ENCODE peak calls at places on chromosomes 11 and 22, in eight cellular contexts. I is GM13976, O is ovary, K is astrocyte of the cerebellum, D is neural crest cell, R is IMR-90, E is adrenal gland, L is spleen. U is an unnamed sample.

GRCh38 chr11:726278-726915 is 20.4 kb downstream of the EPS8L2 start:
- DNase-seq in I (peak), O (peak), K (no peak), D (no peak), R (peak), E (no peak), L (peak), U (no peak)

GRCh38 chr22:46444390-46444854 is 93.0 kb downstream of the CELSR1 start:
- DNase-seq in I (no peak), O (no peak), K (no peak), D (no peak), R (no peak), E (no peak), L (no peak), U (no peak)

GRCh38 chr11:61007383-61007970 is 36.0 kb downstream of the CD6 start:
- DNase-seq in I (peak), O (peak), K (no peak), D (peak), R (no peak), E (no peak), L (no peak), U (no peak)

GRCh38 chr11:62708423-62709261 is 1.2 kb downstream of the GNG3 start:
- DNase-seq in I (no peak), O (peak), K (no peak), D (no peak), R (no peak), E (no peak), L (peak), U (peak)

GRCh38 chr11:131242616-131243015 is 127.8 kb upstream of the NTM start:
- DNase-seq in I (no peak), O (no peak), K (no peak), D (no peak), R (no peak), E (no peak), L (no peak), U (no peak)

GRCh38 chr11:109940816-109941215 is 152.4 kb upstream of the ZC3H12C start:
- DNase-seq in I (no peak), O (no peak), K (peak), D (no peak), R (peak), E (no peak), L (no peak), U (no peak)

GRCh38 chr11:126949066-126949945 is 51.3 kb downstream of the KIRREL3 start:
- DNase-seq in I (no peak), O (no peak), K (peak), D (no peak), R (peak), E (no peak), L (no peak), U (no peak)

GRCh38 chr11:36077368-36077767 is 133.5 kb downstream of the LDLRAD3 start:
- DNase-seq in I (no peak), O (no peak), K (no peak), D (no peak), R (no peak), E (no peak), L (no peak), U (no peak)

GRCh38 chr11:119368121-119369034 is 13.1 kb downstream of the USP2 start:
- DNase-seq in I (no peak), O (peak), K (no peak), D (no peak), R (peak), E (peak), L (peak), U (no peak)

GRCh38 chr22:45261407-45262088 is 20.9 kb upstream of the KIAA0930 start:
- DNase-seq in I (no peak), O (no peak), K (no peak), D (no peak), R (no peak), E (no peak), L (no peak), U (no peak)

GRCh38 chr11:9922806-9923205 is 258.9 kb downstream of the SWAP70 start:
- DNase-seq in I (no peak), O (no peak), K (no peak), D (no peak), R (no peak), E (no peak), L (no peak), U (peak)

GRCh38 chr22:30893434-30894370 is 74.9 kb downstream of the MORC2 start:
- DNase-seq in I (no peak), O (no peak), K (no peak), D (no peak), R (no peak), E (no peak), L (peak), U (no peak)

GRCh38 chr11:3015796-3016195 is 23.7 kb upstream of the NAP1L4 start:
- DNase-seq in I (no peak), O (no peak), K (no peak), D (no peak), R (no peak), E (no peak), L (no peak), U (no peak)

GRCh38 chr11:29679996-29680395 is 336.8 kb downstream of the KCNA4 start:
- DNase-seq in I (no peak), O (no peak), K (no peak), D (no peak), R (no peak), E (no peak), L (no peak), U (no peak)

GRCh38 chr22:30471616-30472318 is at the start of gene SEC14L3:
- DNase-seq in I (no peak), O (no peak), K (no peak), D (no peak), R (no peak), E (no peak), L (no peak), U (no peak)

GRCh38 chr22:29344137-29344536 is 28.6 kb upstream of the RASL10A start:
- DNase-seq in I (no peak), O (peak), K (peak), D (no peak), R (peak), E (peak), L (no peak), U (no peak)

GRCh38 chr22:35462558-35463230 is 62.8 kb downstream of the MCM5 start:
- DNase-seq in I (no peak), O (no peak), K (no peak), D (no peak), R (no peak), E (no peak), L (no peak), U (no peak)

GRCh38 chr11:126352934-126353801 is 2.3 kb upstream of the ST3GAL4 start:
- DNase-seq in I (no peak), O (no peak), K (no peak), D (no peak), R (peak), E (no peak), L (peak), U (no peak)

GRCh38 chr11:47616726-47617416 is 22.7 kb upstream of the C1QTNF4 start:
- DNase-seq in I (peak), O (no peak), K (peak), D (peak), R (peak), E (peak), L (no peak), U (peak)

GRCh38 chr22:30435674-30436126 is 10.1 kb downstream of the MTFP1 start:
- DNase-seq in I (peak), O (no peak), K (no peak), D (no peak), R (no peak), E (no peak), L (peak), U (peak)

GRCh38 chr22:43228330-43228729 is 41.4 kb upstream of the TTLL12 start:
- DNase-seq in I (peak), O (no peak), K (no peak), D (peak), R (peak), E (no peak), L (no peak), U (peak)

GRCh38 chr22:24421428-24421931 is 5.9 kb upstream of the ADORA2A start:
- DNase-seq in I (peak), O (no peak), K (no peak), D (no peak), R (no peak), E (no peak), L (no peak), U (no peak)

GRCh38 chr22:24728790-24729637 is 45.5 kb downstream of the PIWIL3 start:
- DNase-seq in I (no peak), O (peak), K (no peak), D (peak), R (peak), E (no peak), L (no peak), U (peak)

GRCh38 chr22:50136431-50137047 is 34.0 kb upstream of the PANX2 start:
- DNase-seq in I (no peak), O (no peak), K (no peak), D (no peak), R (no peak), E (no peak), L (no peak), U (no peak)

GRCh38 chr11:106331163-106331562 is 253.7 kb downstream of the AASDHPPT start:
- DNase-seq in I (no peak), O (no peak), K (no peak), D (no peak), R (no peak), E (no peak), L (no peak), U (no peak)

GRCh38 chr11:93329936-93330445 is 551 bp upstream of the DEUP1 start:
- DNase-seq in I (no peak), O (no peak), K (no peak), D (peak), R (no peak), E (no peak), L (no peak), U (peak)

GRCh38 chr11:1520209-1520986 is 33.8 kb upstream of the MOB2 start:
- DNase-seq in I (no peak), O (no peak), K (no peak), D (no peak), R (no peak), E (no peak), L (no peak), U (no peak)

GRCh38 chr11:108394744-108395284 is 72.5 kb downstream of the C11orf65 start:
- DNase-seq in I (no peak), O (no peak), K (no peak), D (no peak), R (no peak), E (no peak), L (no peak), U (no peak)

GRCh38 chr22:48261048-48261621 is 1498.7 kb downstream of the TBC1D22A start:
- DNase-seq in I (no peak), O (no peak), K (no peak), D (no peak), R (no peak), E (no peak), L (no peak), U (no peak)
- TF ChIP-seq CTCF in I (no peak), O (no peak), K (no peak), D (no peak), R (no peak), E (no peak), L (no peak), U (no peak)

GRCh38 chr11:46383404-46383758 is 1.9 kb downstream of the MDK start:
- DNase-seq in I (no peak), O (no peak), K (no peak), D (no peak), R (no peak), E (no peak), L (peak), U (no peak)
- TF ChIP-seq CTCF in I (no peak), O (no peak), K (no peak), D (no peak), R (no peak), E (no peak), L (no peak), U (no peak)

GRCh38 chr11:65891180-65892136 is 985 bp downstream of the CCDC85B start:
- DNase-seq in I (no peak), O (peak), K (no peak), D (no peak), R (no peak), E (peak), L (peak), U (peak)
- TF ChIP-seq CTCF in I (peak), O (no peak), K (peak), D (no peak), R (peak), E (no peak), L (peak), U (no peak)

GRCh38 chr11:16956538-16957153 is 57.6 kb downstream of the PLEKHA7 start:
- DNase-seq in I (no peak), O (no peak), K (no peak), D (no peak), R (no peak), E (no peak), L (no peak), U (no peak)
- TF ChIP-seq CTCF in I (no peak), O (no peak), K (no peak), D (no peak), R (no peak), E (no peak), L (no peak), U (no peak)

GRCh38 chr11:68137833-68138232 is 16.6 kb upstream of the CHKA start:
- DNase-seq in I (no peak), O (peak), K (no peak), D (no peak), R (no peak), E (no peak), L (no peak), U (no peak)

GRCh38 chr11:68139395-68139794 is 18.2 kb upstream of the CHKA start:
- DNase-seq in I (no peak), O (no peak), K (no peak), D (no peak), R (no peak), E (no peak), L (no peak), U (no peak)

GRCh38 chr11:68138256-68138655 is 17.1 kb upstream of the CHKA start:
- DNase-seq in I (no peak), O (no peak), K (no peak), D (no peak), R (no peak), E (no peak), L (no peak), U (no peak)

GRCh38 chr11:68136866-68137265 is 15.7 kb upstream of the CHKA start:
- DNase-seq in I (no peak), O (no peak), K (no peak), D (no peak), R (no peak), E (no peak), L (no peak), U (no peak)

DNA sequence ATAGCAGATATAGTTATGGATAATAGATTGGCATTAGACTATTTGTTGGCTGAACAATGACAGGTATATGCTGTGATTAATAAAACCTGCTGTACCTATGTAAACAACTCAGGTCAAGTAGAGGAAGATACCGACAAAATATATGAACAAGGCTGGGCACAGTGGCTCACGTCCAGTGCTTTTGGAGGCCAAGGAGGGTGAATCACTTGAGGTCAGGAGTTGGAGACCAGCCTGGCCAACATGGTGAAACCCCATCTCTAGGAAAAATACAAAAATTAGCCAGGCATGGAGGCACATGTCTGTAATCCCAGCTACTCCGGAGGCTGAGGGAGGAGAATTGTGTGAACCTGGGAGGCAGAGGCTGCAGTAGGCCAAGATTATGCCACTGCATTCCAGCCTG is 14.0 kb upstream of the CHKA start:
- DNase-seq in I (no peak), O (no peak), K (no peak), D (no peak), R (no peak), E (peak), L (no peak), U (no peak)
- TF ChIP-seq CTCF in I (no peak), O (no peak), K (no peak), D (no peak), R (no peak), E (no peak), L (no peak), U (no peak)

GRCh38 chr11:75013051-75013450 is 24.3 kb downstream of the NEU3 start:
- DNase-seq in I (no peak), O (no peak), K (no peak), D (no peak), R (peak), E (peak), L (no peak), U (no peak)

GRCh38 chr11:75011872-75012271 is 23.1 kb downstream of the NEU3 start:
- DNase-seq in I (no peak), O (no peak), K (no peak), D (no peak), R (no peak), E (no peak), L (no peak), U (no peak)

GRCh38 chr11:75011357-75011756 is 22.6 kb downstream of the NEU3 start:
- DNase-seq in I (no peak), O (no peak), K (no peak), D (no peak), R (no peak), E (no peak), L (no peak), U (no peak)

GRCh38 chr11:75014129-75014528 is 25.4 kb downstream of the NEU3 start:
- DNase-seq in I (no peak), O (no peak), K (peak), D (no peak), R (peak), E (no peak), L (no peak), U (no peak)
- TF ChIP-seq CTCF in I (no peak), O (no peak), K (no peak), D (no peak), R (peak), E (no peak), L (no peak), U (no peak)

GRCh38 chr22:37610480-37611148 is 2.0 kb downstream of the GGA1 start:
- DNase-seq in I (no peak), O (no peak), K (no peak), D (no peak), R (no peak), E (no peak), L (peak), U (no peak)
- TF ChIP-seq CTCF in I (no peak), O (no peak), K (no peak), D (no peak), R (no peak), E (no peak), L (no peak), U (no peak)

DNA sequence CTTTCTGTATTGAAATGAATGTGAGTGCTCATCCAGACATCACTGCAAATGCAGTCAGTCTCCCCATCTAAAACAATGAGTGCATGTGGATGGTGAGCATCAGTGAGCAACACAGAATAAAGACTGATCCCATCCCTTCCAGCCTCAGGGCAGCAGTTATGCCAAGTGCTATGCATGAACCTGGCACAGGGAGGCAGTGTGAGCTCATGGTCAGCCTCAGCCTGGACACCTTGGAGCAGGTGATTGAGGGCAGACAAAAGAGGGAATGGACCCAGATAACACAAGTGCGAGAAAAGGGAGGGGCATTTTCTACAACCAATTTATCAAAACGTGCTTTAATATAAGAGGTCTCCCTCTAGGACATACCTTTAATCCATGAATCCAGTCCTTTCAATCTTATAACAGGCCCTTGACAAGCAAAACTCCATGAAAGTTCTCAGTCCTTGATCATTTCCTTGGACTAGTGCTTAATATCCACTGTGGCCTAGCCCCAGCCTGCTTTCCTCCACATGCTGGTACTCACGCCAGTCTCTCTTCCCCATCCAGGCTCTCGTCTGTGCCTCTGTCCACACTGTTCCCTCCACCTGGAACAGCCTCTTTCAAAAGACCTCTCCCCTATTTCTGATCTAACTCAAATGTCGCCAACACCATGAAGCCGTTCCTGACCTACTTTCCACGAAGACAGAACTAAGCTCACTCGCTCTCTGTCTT is 50.5 kb upstream of the LRRC55 start:
- DNase-seq in I (no peak), O (no peak), K (no peak), D (peak), R (peak), E (no peak), L (no peak), U (peak)
- TF ChIP-seq CTCF in I (no peak), O (no peak), K (peak), D (peak), R (peak), E (no peak), L (peak), U (peak)

DNA sequence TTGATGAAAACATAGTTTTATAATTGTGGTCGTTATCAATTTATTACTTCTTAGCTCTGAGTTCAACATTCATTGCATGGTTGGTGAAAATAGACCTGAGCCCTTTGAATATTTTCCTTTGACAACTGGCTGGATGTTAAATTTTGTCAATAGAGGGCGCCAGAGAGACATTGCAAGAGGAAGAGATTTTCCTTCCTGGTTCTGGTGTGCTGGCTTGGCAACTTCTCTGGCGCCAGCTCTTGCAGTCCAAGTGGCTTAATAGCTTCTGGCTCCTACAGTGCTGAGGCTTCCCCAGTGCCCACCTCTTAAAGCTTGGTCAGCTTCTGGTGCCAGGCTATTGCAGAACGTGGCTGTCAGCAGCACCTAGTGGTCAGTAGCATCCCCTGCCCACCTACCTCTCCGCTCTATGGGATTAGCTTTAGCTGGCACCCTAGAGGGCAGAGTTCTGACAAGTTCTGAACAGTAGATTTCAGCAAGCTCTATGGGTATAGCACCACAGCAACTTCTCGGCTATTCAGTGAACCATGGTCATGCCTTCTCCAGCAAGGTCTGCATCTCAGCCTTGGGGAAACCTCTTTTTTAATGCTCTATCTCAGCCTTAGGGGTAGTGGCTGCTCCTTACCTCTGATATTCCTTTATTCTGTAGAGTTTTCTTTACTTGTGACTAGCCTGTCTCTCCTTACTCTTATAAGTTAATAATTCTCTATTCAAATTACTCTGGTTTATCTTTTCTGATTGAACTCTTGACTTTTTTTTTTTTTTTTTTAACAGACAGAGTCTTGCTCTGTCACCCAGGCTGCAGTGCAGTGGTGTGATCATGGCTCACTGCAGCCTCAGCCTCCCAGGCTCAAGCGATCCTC is 59.4 kb downstream of the ACER3 start:
- DNase-seq in I (peak), O (peak), K (peak), D (peak), R (peak), E (peak), L (peak), U (peak)
- TF ChIP-seq CTCF in I (peak), O (peak), K (peak), D (peak), R (peak), E (peak), L (peak), U (peak)

GRCh38 chr11:45667929-45668680 is 2.7 kb upstream of the CHST1 start:
- DNase-seq in I (no peak), O (peak), K (no peak), D (no peak), R (no peak), E (no peak), L (no peak), U (no peak)

GRCh38 chr11:45666648-45667642 is 1.5 kb upstream of the CHST1 start:
- DNase-seq in I (no peak), O (peak), K (no peak), D (no peak), R (no peak), E (no peak), L (no peak), U (no peak)

GRCh38 chr11:45664376-45665205 is 831 bp downstream of the CHST1 start:
- DNase-seq in I (no peak), O (peak), K (no peak), D (no peak), R (no peak), E (no peak), L (no peak), U (no peak)

GRCh38 chr11:45665206-45665932 is at the start of gene CHST1:
- DNase-seq in I (no peak), O (peak), K (no peak), D (no peak), R (no peak), E (peak), L (peak), U (peak)

GRCh38 chr11:45665933-45666647 is 668 bp upstream of the CHST1 start:
- DNase-seq in I (no peak), O (no peak), K (no peak), D (no peak), R (no peak), E (no peak), L (no peak), U (no peak)
- TF ChIP-seq CTCF in I (no peak), O (no peak), K (no peak), D (no peak), R (no peak), E (no peak), L (no peak), U (no peak)

U was measured in endothelial cell.